ENCODE peak calls at places on chromosomes 13 and 19, in four cellular contexts. C is cardiac fibroblast; P is activated CD4-positive, alpha-beta T cell treated with anti-CD3 and anti-CD28 coated beads for 36 hours; I is activated T-helper 9 cell treated with anti-CD3 and anti-CD28 coated beads, Interleukin-2, amount 50 U/mL, for 16 hours. M is an unnamed sample.

GRCh38 chr13:98485561-98485960 is 91.3 kb downstream of the STK24 start:
- DNase-seq in C (no peak), P (no peak), I (no peak), M (no peak)

GRCh38 chr13:38685974-38686571 is 804 bp upstream of the FREM2 start:
- DNase-seq in C (peak), P (no peak), I (no peak), M (no peak)

GRCh38 chr19:6060600-6061391 is 49.5 kb downstream of the RFX2 start:
- DNase-seq in C (peak), P (peak), I (peak), M (no peak)

GRCh38 chr19:54478677-54479266 is 5.7 kb upstream of the CDC42EP5 start:
- DNase-seq in C (peak), P (no peak), I (no peak), M (no peak)

GRCh38 chr13:97945342-97945741 is 8.1 kb upstream of the IPO5 start:
- DNase-seq in C (peak), P (no peak), I (no peak), M (no peak)

GRCh38 chr19:54952591-54953344 is 5.4 kb upstream of the NLRP7 start:
- DNase-seq in C (peak), P (no peak), I (no peak), M (no peak)

GRCh38 chr13:30113983-30114491 is 193.3 kb downstream of the KATNAL1 start:
- DNase-seq in C (no peak), P (no peak), I (no peak), M (no peak)

GRCh38 chr19:47992070-47992469 is at the start of gene BSPH1:
- DNase-seq in C (no peak), P (no peak), I (no peak), M (no peak)

GRCh38 chr13:74046461-74046860 is 87.7 kb downstream of the KLF12 start:
- DNase-seq in C (no peak), P (no peak), I (no peak), M (no peak)

GRCh38 chr13:42990147-42990990 is 1.7 kb downstream of the EPSTI1 start:
- DNase-seq in C (peak), P (no peak), I (no peak), M (no peak)

GRCh38 chr13:46386996-46387851 is at the start of gene RUBCNL:
- DNase-seq in C (peak), P (peak), I (peak), M (no peak)

GRCh38 chr13:46170268-46170667 is 11.7 kb downstream of the LCP1 start:
- DNase-seq in C (no peak), P (no peak), I (no peak), M (no peak)